ENCODE peak calls at places on chromosomes 6 and 20, in eight cellular contexts. One of them, this sample, is unnamed.

GRCh38 chr20:31835554-31835953 is 9.8 kb downstream of the FOXS1 start:
- DNase-seq in GM13976: no peak
- DNase-seq in anterior cingulate cortex: no peak
- DNase-seq in cardiac fibroblast: no peak
- DNase-seq in GM20000: no peak
- DNase-seq in NCI-H187 treated with DMSO at 0.1 percent for 48 hours: no peak
- DNase-seq in prostate gland: no peak
- DNase-seq in stimulated activated CD4-positive, alpha-beta T cell treated with anti-CD3 and anti-CD28 coated beads, Interleukin-12 subunit alpha, Interleukin-12 subunit beta, amount 100 ng/mL, for 24 hours: no peak
- DNase-seq in this sample: no peak

GRCh38 chr20:32829291-32830005 is 9.7 kb downstream of the MAPRE1 start:
- DNase-seq in prostate gland: no peak
- DNase-seq in GM20000: no peak
- DNase-seq in cardiac fibroblast: peak; percentile 42
- DNase-seq in stimulated activated CD4-positive, alpha-beta T cell treated with anti-CD3 and anti-CD28 coated beads, Interleukin-12 subunit alpha, Interleukin-12 subunit beta, amount 100 ng/mL, for 24 hours: no peak
- DNase-seq in NCI-H187 treated with DMSO at 0.1 percent for 48 hours: no peak
- DNase-seq in anterior cingulate cortex: no peak
- DNase-seq in GM13976: no peak
- DNase-seq in this sample: no peak

GRCh38 chr6:34324738-34325444 is 67.6 kb downstream of the NUDT3 start:
- DNase-seq in anterior cingulate cortex: no peak
- DNase-seq in NCI-H187 treated with DMSO at 0.1 percent for 48 hours: peak; percentile 16
- DNase-seq in prostate gland: peak; percentile 13
- DNase-seq in GM13976: no peak
- DNase-seq in cardiac fibroblast: no peak
- DNase-seq in GM20000: no peak
- DNase-seq in stimulated activated CD4-positive, alpha-beta T cell treated with anti-CD3 and anti-CD28 coated beads, Interleukin-12 subunit alpha, Interleukin-12 subunit beta, amount 100 ng/mL, for 24 hours: no peak
- DNase-seq in this sample: no peak

GRCh38 chr6:75113446-75113845 is 92.4 kb downstream of the COL12A1 start:
- DNase-seq in cardiac fibroblast: no peak
- DNase-seq in GM20000: no peak
- DNase-seq in prostate gland: no peak
- DNase-seq in anterior cingulate cortex: no peak
- DNase-seq in GM13976: no peak
- DNase-seq in stimulated activated CD4-positive, alpha-beta T cell treated with anti-CD3 and anti-CD28 coated beads, Interleukin-12 subunit alpha, Interleukin-12 subunit beta, amount 100 ng/mL, for 24 hours: no peak
- DNase-seq in NCI-H187 treated with DMSO at 0.1 percent for 48 hours: no peak
- DNase-seq in this sample: no peak

GRCh38 chr6:10976571-10976970 is 67.5 kb downstream of the ELOVL2 start:
- DNase-seq in prostate gland: no peak
- DNase-seq in GM20000: no peak
- DNase-seq in stimulated activated CD4-positive, alpha-beta T cell treated with anti-CD3 and anti-CD28 coated beads, Interleukin-12 subunit alpha, Interleukin-12 subunit beta, amount 100 ng/mL, for 24 hours: no peak
- DNase-seq in anterior cingulate cortex: no peak
- DNase-seq in cardiac fibroblast: no peak
- DNase-seq in GM13976: no peak
- DNase-seq in NCI-H187 treated with DMSO at 0.1 percent for 48 hours: no peak
- DNase-seq in this sample: no peak

GRCh38 chr6:124480021-124480430 is 482.2 kb upstream of the RNF217 start:
- DNase-seq in GM20000: no peak
- DNase-seq in cardiac fibroblast: no peak
- DNase-seq in NCI-H187 treated with DMSO at 0.1 percent for 48 hours: no peak
- DNase-seq in GM13976: no peak
- DNase-seq in prostate gland: no peak
- DNase-seq in stimulated activated CD4-positive, alpha-beta T cell treated with anti-CD3 and anti-CD28 coated beads, Interleukin-12 subunit alpha, Interleukin-12 subunit beta, amount 100 ng/mL, for 24 hours: no peak
- DNase-seq in anterior cingulate cortex: no peak
- DNase-seq in this sample: no peak

GRCh38 chr6:37650071-37650481 is 47.6 kb downstream of the MDGA1 start:
- DNase-seq in anterior cingulate cortex: no peak
- DNase-seq in NCI-H187 treated with DMSO at 0.1 percent for 48 hours: no peak
- DNase-seq in cardiac fibroblast: no peak
- DNase-seq in stimulated activated CD4-positive, alpha-beta T cell treated with anti-CD3 and anti-CD28 coated beads, Interleukin-12 subunit alpha, Interleukin-12 subunit beta, amount 100 ng/mL, for 24 hours: no peak
- DNase-seq in GM13976: peak; percentile 53
- DNase-seq in GM20000: peak; percentile 73
- DNase-seq in prostate gland: no peak
- DNase-seq in this sample: no peak

GRCh38 chr20:40673442-40673841 is 15.6 kb downstream of the MAFB start:
- DNase-seq in GM20000: no peak
- DNase-seq in NCI-H187 treated with DMSO at 0.1 percent for 48 hours: no peak
- DNase-seq in anterior cingulate cortex: no peak
- DNase-seq in cardiac fibroblast: no peak
- DNase-seq in prostate gland: peak; percentile 75
- DNase-seq in stimulated activated CD4-positive, alpha-beta T cell treated with anti-CD3 and anti-CD28 coated beads, Interleukin-12 subunit alpha, Interleukin-12 subunit beta, amount 100 ng/mL, for 24 hours: no peak
- DNase-seq in GM13976: no peak
- DNase-seq in this sample: no peak

GRCh38 chr6:53500095-53500494 is 44.8 kb downstream of the GCLC start:
- DNase-seq in GM20000: no peak
- DNase-seq in cardiac fibroblast: no peak
- DNase-seq in anterior cingulate cortex: no peak
- DNase-seq in GM13976: no peak
- DNase-seq in prostate gland: no peak
- DNase-seq in NCI-H187 treated with DMSO at 0.1 percent for 48 hours: no peak
- DNase-seq in stimulated activated CD4-positive, alpha-beta T cell treated with anti-CD3 and anti-CD28 coated beads, Interleukin-12 subunit alpha, Interleukin-12 subunit beta, amount 100 ng/mL, for 24 hours: no peak
- DNase-seq in this sample: no peak

GRCh38 chr6:144286503-144287393 is 1.6 kb downstream of the UTRN start:
- DNase-seq in stimulated activated CD4-positive, alpha-beta T cell treated with anti-CD3 and anti-CD28 coated beads, Interleukin-12 subunit alpha, Interleukin-12 subunit beta, amount 100 ng/mL, for 24 hours: no peak
- DNase-seq in GM20000: peak; percentile 17
- DNase-seq in cardiac fibroblast: peak; percentile 92
- DNase-seq in NCI-H187 treated with DMSO at 0.1 percent for 48 hours: no peak
- DNase-seq in GM13976: no peak
- DNase-seq in anterior cingulate cortex: no peak
- DNase-seq in prostate gland: peak; percentile 85
- DNase-seq in this sample: peak; percentile 11

GRCh38 chr6:118319890-118320289 is 228.2 kb upstream of the PLN start:
- DNase-seq in NCI-H187 treated with DMSO at 0.1 percent for 48 hours: no peak
- DNase-seq in GM20000: no peak
- DNase-seq in cardiac fibroblast: no peak
- DNase-seq in GM13976: no peak
- DNase-seq in anterior cingulate cortex: no peak
- DNase-seq in prostate gland: no peak
- DNase-seq in stimulated activated CD4-positive, alpha-beta T cell treated with anti-CD3 and anti-CD28 coated beads, Interleukin-12 subunit alpha, Interleukin-12 subunit beta, amount 100 ng/mL, for 24 hours: no peak
- DNase-seq in this sample: no peak

GRCh38 chr20:44683263-44684046 is 31.7 kb upstream of the CCN5 start:
- DNase-seq in anterior cingulate cortex: peak; percentile 13
- DNase-seq in GM13976: peak; percentile 86
- DNase-seq in stimulated activated CD4-positive, alpha-beta T cell treated with anti-CD3 and anti-CD28 coated beads, Interleukin-12 subunit alpha, Interleukin-12 subunit beta, amount 100 ng/mL, for 24 hours: peak; percentile 19
- DNase-seq in NCI-H187 treated with DMSO at 0.1 percent for 48 hours: no peak
- DNase-seq in prostate gland: peak; percentile 47
- DNase-seq in cardiac fibroblast: peak; percentile 64
- DNase-seq in GM20000: peak; percentile 84
- DNase-seq in this sample: peak; percentile 57

GRCh38 chr6:79453558-79454042 is 83.6 kb downstream of the LCA5 start:
- DNase-seq in anterior cingulate cortex: no peak
- DNase-seq in NCI-H187 treated with DMSO at 0.1 percent for 48 hours: no peak
- DNase-seq in cardiac fibroblast: peak; percentile 81
- DNase-seq in stimulated activated CD4-positive, alpha-beta T cell treated with anti-CD3 and anti-CD28 coated beads, Interleukin-12 subunit alpha, Interleukin-12 subunit beta, amount 100 ng/mL, for 24 hours: no peak
- DNase-seq in GM20000: no peak
- DNase-seq in prostate gland: peak; percentile 15
- DNase-seq in GM13976: no peak
- DNase-seq in this sample: no peak

GRCh38 chr6:139295906-139296305 is 4.1 kb upstream of the TXLNB start:
- DNase-seq in anterior cingulate cortex: no peak
- DNase-seq in GM20000: no peak
- DNase-seq in stimulated activated CD4-positive, alpha-beta T cell treated with anti-CD3 and anti-CD28 coated beads, Interleukin-12 subunit alpha, Interleukin-12 subunit beta, amount 100 ng/mL, for 24 hours: no peak
- DNase-seq in cardiac fibroblast: no peak
- DNase-seq in GM13976: no peak
- DNase-seq in NCI-H187 treated with DMSO at 0.1 percent for 48 hours: no peak
- DNase-seq in prostate gland: no peak
- DNase-seq in this sample: no peak

GRCh38 chr6:65126667-65127066 is 580.4 kb downstream of the EYS start:
- DNase-seq in GM13976: no peak
- DNase-seq in stimulated activated CD4-positive, alpha-beta T cell treated with anti-CD3 and anti-CD28 coated beads, Interleukin-12 subunit alpha, Interleukin-12 subunit beta, amount 100 ng/mL, for 24 hours: no peak
- DNase-seq in NCI-H187 treated with DMSO at 0.1 percent for 48 hours: no peak
- DNase-seq in anterior cingulate cortex: no peak
- DNase-seq in prostate gland: no peak
- DNase-seq in GM20000: no peak
- DNase-seq in cardiac fibroblast: no peak
- DNase-seq in this sample: no peak

GRCh38 chr6:169176361-169176991 is 77.2 kb downstream of the THBS2 start:
- DNase-seq in GM20000: no peak
- DNase-seq in anterior cingulate cortex: no peak
- DNase-seq in NCI-H187 treated with DMSO at 0.1 percent for 48 hours: no peak
- DNase-seq in stimulated activated CD4-positive, alpha-beta T cell treated with anti-CD3 and anti-CD28 coated beads, Interleukin-12 subunit alpha, Interleukin-12 subunit beta, amount 100 ng/mL, for 24 hours: no peak
- DNase-seq in GM13976: no peak
- DNase-seq in cardiac fibroblast: no peak
- DNase-seq in prostate gland: no peak
- DNase-seq in this sample: no peak

GRCh38 chr6:12485226-12485764 is 195.1 kb downstream of the EDN1 start:
- DNase-seq in anterior cingulate cortex: no peak
- DNase-seq in GM13976: no peak
- DNase-seq in stimulated activated CD4-positive, alpha-beta T cell treated with anti-CD3 and anti-CD28 coated beads, Interleukin-12 subunit alpha, Interleukin-12 subunit beta, amount 100 ng/mL, for 24 hours: no peak
- DNase-seq in NCI-H187 treated with DMSO at 0.1 percent for 48 hours: no peak
- DNase-seq in GM20000: no peak
- DNase-seq in cardiac fibroblast: no peak
- DNase-seq in prostate gland: no peak
- DNase-seq in this sample: no peak

GRCh38 chr6:14066782-14067406 is 50.7 kb upstream of the CD83 start:
- DNase-seq in GM20000: peak; percentile 64
- DNase-seq in cardiac fibroblast: peak; percentile 85
- DNase-seq in NCI-H187 treated with DMSO at 0.1 percent for 48 hours: peak; percentile 31
- DNase-seq in GM13976: peak; percentile 71
- DNase-seq in anterior cingulate cortex: no peak
- DNase-seq in stimulated activated CD4-positive, alpha-beta T cell treated with anti-CD3 and anti-CD28 coated beads, Interleukin-12 subunit alpha, Interleukin-12 subunit beta, amount 100 ng/mL, for 24 hours: no peak
- DNase-seq in prostate gland: peak; percentile 46
- DNase-seq in this sample: no peak

This sample was measured in activated gamma-delta T cell treated with Interleukin-2 at 50 U/mL for 16 hours.